ENCODE peak calls at places on chromosomes 13 and 19, in six cellular contexts. One of them, this sample, is unnamed.

GRCh38 chr13:52670726-52671125 is 18.1 kb downstream of the SUGT1 start:
- DNase-seq in naive thymus-derived CD8-positive, alpha-beta T cell: no peak
- DNase-seq in BE2C: no peak
- DNase-seq in stimulated activated naive CD8-positive, alpha-beta T cell treated with anti-CD3 and anti-CD28 coated beads, Interleukin-15, amount 100 ng/mL, for 72 hours: no peak
- DNase-seq in RKO: no peak
- DNase-seq in body of pancreas: no peak
- DNase-seq in this sample: no peak

GRCh38 chr19:11587973-11588631 is 9.2 kb upstream of the ZNF627 start:
- DNase-seq in body of pancreas: peak; percentile 41
- DNase-seq in BE2C: no peak
- DNase-seq in naive thymus-derived CD8-positive, alpha-beta T cell: no peak
- DNase-seq in RKO: no peak
- DNase-seq in stimulated activated naive CD8-positive, alpha-beta T cell treated with anti-CD3 and anti-CD28 coated beads, Interleukin-15, amount 100 ng/mL, for 72 hours: no peak
- DNase-seq in this sample: no peak

GRCh38 chr13:27043013-27043412 is 128.6 kb downstream of the USP12 start:
- DNase-seq in stimulated activated naive CD8-positive, alpha-beta T cell treated with anti-CD3 and anti-CD28 coated beads, Interleukin-15, amount 100 ng/mL, for 72 hours: no peak
- DNase-seq in BE2C: peak; percentile 26
- DNase-seq in RKO: peak; percentile 97
- DNase-seq in naive thymus-derived CD8-positive, alpha-beta T cell: no peak
- DNase-seq in body of pancreas: no peak
- DNase-seq in this sample: peak; percentile 92

GRCh38 chr19:48975947-48976847 is 11.1 kb downstream of the FTL start:
- DNase-seq in BE2C: peak; percentile 71
- DNase-seq in body of pancreas: no peak
- DNase-seq in naive thymus-derived CD8-positive, alpha-beta T cell: peak; percentile 44
- DNase-seq in RKO: peak; percentile 40
- DNase-seq in stimulated activated naive CD8-positive, alpha-beta T cell treated with anti-CD3 and anti-CD28 coated beads, Interleukin-15, amount 100 ng/mL, for 72 hours: no peak
- DNase-seq in this sample: no peak

GRCh38 chr13:75226755-75227435 is 255.1 kb downstream of the TBC1D4 start:
- DNase-seq in naive thymus-derived CD8-positive, alpha-beta T cell: no peak
- DNase-seq in BE2C: no peak
- DNase-seq in RKO: peak; percentile 32
- DNase-seq in body of pancreas: no peak
- DNase-seq in stimulated activated naive CD8-positive, alpha-beta T cell treated with anti-CD3 and anti-CD28 coated beads, Interleukin-15, amount 100 ng/mL, for 72 hours: no peak
- DNase-seq in this sample: peak; percentile 87

GRCh38 chr13:35530147-35530546 is 53.7 kb upstream of the MAB21L1 start:
- DNase-seq in stimulated activated naive CD8-positive, alpha-beta T cell treated with anti-CD3 and anti-CD28 coated beads, Interleukin-15, amount 100 ng/mL, for 72 hours: no peak
- DNase-seq in naive thymus-derived CD8-positive, alpha-beta T cell: no peak
- DNase-seq in body of pancreas: no peak
- DNase-seq in BE2C: peak; percentile 83
- DNase-seq in RKO: no peak
- DNase-seq in this sample: no peak

GRCh38 chr13:88590574-88590973 is 919.4 kb downstream of the SLITRK5 start:
- DNase-seq in RKO: no peak
- DNase-seq in naive thymus-derived CD8-positive, alpha-beta T cell: no peak
- DNase-seq in stimulated activated naive CD8-positive, alpha-beta T cell treated with anti-CD3 and anti-CD28 coated beads, Interleukin-15, amount 100 ng/mL, for 72 hours: no peak
- DNase-seq in body of pancreas: no peak
- DNase-seq in BE2C: no peak
- DNase-seq in this sample: no peak

GRCh38 chr13:67283602-67284001 is 53.5 kb upstream of the PCDH9 start:
- DNase-seq in naive thymus-derived CD8-positive, alpha-beta T cell: no peak
- DNase-seq in body of pancreas: no peak
- DNase-seq in RKO: no peak
- DNase-seq in stimulated activated naive CD8-positive, alpha-beta T cell treated with anti-CD3 and anti-CD28 coated beads, Interleukin-15, amount 100 ng/mL, for 72 hours: no peak
- DNase-seq in BE2C: no peak
- DNase-seq in this sample: no peak

GRCh38 chr19:1590641-1591397 is 1.8 kb downstream of the MBD3 start:
- DNase-seq in BE2C: peak; percentile 68
- DNase-seq in naive thymus-derived CD8-positive, alpha-beta T cell: no peak
- DNase-seq in RKO: peak; percentile 66
- DNase-seq in stimulated activated naive CD8-positive, alpha-beta T cell treated with anti-CD3 and anti-CD28 coated beads, Interleukin-15, amount 100 ng/mL, for 72 hours: no peak
- DNase-seq in body of pancreas: no peak
- DNase-seq in this sample: peak; percentile 37

GRCh38 chr13:40170982-40171381 is 495.5 kb downstream of the FOXO1 start:
- DNase-seq in body of pancreas: no peak
- DNase-seq in stimulated activated naive CD8-positive, alpha-beta T cell treated with anti-CD3 and anti-CD28 coated beads, Interleukin-15, amount 100 ng/mL, for 72 hours: peak; percentile 67
- DNase-seq in naive thymus-derived CD8-positive, alpha-beta T cell: no peak
- DNase-seq in RKO: peak; percentile 4
- DNase-seq in BE2C: no peak
- DNase-seq in this sample: no peak

GRCh38 chr13:108193806-108194205 is 21.5 kb downstream of the LIG4 start:
- DNase-seq in RKO: no peak
- DNase-seq in naive thymus-derived CD8-positive, alpha-beta T cell: no peak
- DNase-seq in body of pancreas: no peak
- DNase-seq in BE2C: no peak
- DNase-seq in stimulated activated naive CD8-positive, alpha-beta T cell treated with anti-CD3 and anti-CD28 coated beads, Interleukin-15, amount 100 ng/mL, for 72 hours: no peak
- DNase-seq in this sample: no peak

GRCh38 chr13:20492641-20493040 is 33.0 kb downstream of the CRYL1 start:
- DNase-seq in stimulated activated naive CD8-positive, alpha-beta T cell treated with anti-CD3 and anti-CD28 coated beads, Interleukin-15, amount 100 ng/mL, for 72 hours: peak; percentile 68
- DNase-seq in body of pancreas: no peak
- DNase-seq in BE2C: peak; percentile 35
- DNase-seq in RKO: peak; percentile 40
- DNase-seq in naive thymus-derived CD8-positive, alpha-beta T cell: peak; percentile 45
- DNase-seq in this sample: peak; percentile 25

GRCh38 chr13:92510416-92510815 is 716.2 kb upstream of the GPC6 start:
- DNase-seq in body of pancreas: no peak
- DNase-seq in naive thymus-derived CD8-positive, alpha-beta T cell: no peak
- DNase-seq in stimulated activated naive CD8-positive, alpha-beta T cell treated with anti-CD3 and anti-CD28 coated beads, Interleukin-15, amount 100 ng/mL, for 72 hours: no peak
- DNase-seq in BE2C: no peak
- DNase-seq in RKO: no peak
- DNase-seq in this sample: no peak